ENCODE peak calls at places on chromosomes 13 and 19, in nine cellular contexts. W is GM23338, O is GM23248, Z is PC-3, Y is SK-N-SH, J is hepatocyte, G is neural progenitor cell, U is MM.1S, Q is OCI-LY7. V is an unnamed sample.

GRCh38 chr19:1107655-1108261 is 4.0 kb downstream of the GPX4 start:
- DNase-seq in W (no peak), O (no peak), Z (no peak), Y (no peak), J (no peak), G (no peak), U (no peak), Q (no peak), V (no peak)

GRCh38 chr19:4878491-4878968 is 11.1 kb upstream of the PLIN3 start:
- DNase-seq in W (peak; percentile 60), O (no peak), Z (no peak), Y (no peak), J (no peak), G (peak; percentile 34), U (no peak), Q (peak; percentile 92), V (no peak)

GRCh38 chr19:50181121-50181520 is 18.0 kb upstream of the IZUMO2 start:
- DNase-seq in W (no peak), O (no peak), Z (no peak), Y (no peak), J (no peak), G (no peak), U (no peak), Q (no peak), V (no peak)

GRCh38 chr13:110576736-110577476 is 15.4 kb upstream of the RAB20 start:
- DNase-seq in W (no peak), O (no peak), Z (no peak), Y (no peak), J (no peak), G (no peak), U (no peak), Q (no peak), V (no peak)

GRCh38 chr13:101307181-101307701 is 109.1 kb downstream of the NALCN start:
- DNase-seq in W (no peak), O (peak; percentile 84), Z (no peak), Y (no peak), J (peak; percentile 22), G (no peak), U (no peak), Q (no peak), V (no peak)

GRCh38 chr19:1854542-1855039 is 6.3 kb upstream of the REXO1 start:
- DNase-seq in W (peak; percentile 56), O (peak; percentile 57), Z (no peak), Y (no peak), J (no peak), G (peak; percentile 72), U (no peak), Q (no peak), V (no peak)

GRCh38 chr19:49840736-49841249 is 10.2 kb upstream of the PTOV1 start:
- DNase-seq in W (peak; percentile 36), O (no peak), Z (no peak), Y (no peak), J (no peak), G (no peak), U (no peak), Q (no peak), V (no peak)

GRCh38 chr13:24511019-24511823 is 1.4 kb downstream of the PARP4 start:
- DNase-seq in W (peak; percentile 33), O (peak; percentile 92), Z (peak; percentile 92), Y (peak; percentile 32), J (peak; percentile 67), G (peak; percentile 11), U (peak; percentile 44), Q (peak; percentile 72), V (peak; percentile 65)

GRCh38 chr19:48381178-48381950 is 10.0 kb downstream of the KDELR1 start:
- DNase-seq in W (peak; percentile 56), O (no peak), Z (no peak), Y (no peak), J (no peak), G (no peak), U (no peak), Q (no peak), V (no peak)

GRCh38 chr19:19040417-19040816 is 7.0 kb downstream of the ARMC6 start:
- DNase-seq in W (no peak), O (peak; percentile 80), Z (peak; percentile 63), Y (no peak), J (peak; percentile 69), G (no peak), U (no peak), Q (no peak), V (no peak)
- TF ChIP-seq EZH2phosphoT487 in W (no peak), O (no peak), Z (no peak), Y (no peak), J (no peak), G (no peak), U (no peak), Q (no peak), V (no peak)

DNA sequence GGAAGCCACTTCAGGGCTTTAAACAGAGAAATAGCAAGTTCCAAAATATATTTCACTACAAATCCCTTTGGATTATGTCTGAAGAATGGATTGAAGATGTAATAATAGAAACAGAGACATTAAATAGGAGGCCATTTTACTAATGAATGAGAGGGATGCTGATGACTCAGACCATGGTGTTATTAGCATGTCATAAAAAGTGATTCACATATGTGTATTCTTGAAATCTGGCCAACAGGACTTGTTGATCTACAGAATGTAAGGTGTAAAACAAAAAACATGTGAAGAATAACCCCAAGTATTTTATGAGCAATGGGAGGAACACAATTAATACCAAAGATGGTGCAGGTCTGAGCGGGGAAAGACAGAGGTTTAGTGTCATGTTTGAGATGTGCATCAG is 873.7 kb downstream of the SLITRK5 start:
- DNase-seq in W (no peak), O (no peak), Z (peak; percentile 48), Y (no peak), J (no peak), G (no peak), U (no peak), Q (no peak), V (no peak)
- TF ChIP-seq EZH2phosphoT487 in W (no peak), O (no peak), Z (no peak), Y (no peak), J (no peak), G (no peak), U (no peak), Q (no peak), V (no peak)

GRCh38 chr13:45243072-45243471 is 42.2 kb upstream of the KCTD4 start:
- DNase-seq in W (no peak), O (no peak), Z (no peak), Y (no peak), J (no peak), G (peak; percentile 21), U (no peak), Q (no peak), V (no peak)
- TF ChIP-seq EZH2phosphoT487 in W (no peak), O (no peak), Z (no peak), Y (no peak), J (no peak), G (no peak), U (no peak), Q (no peak), V (no peak)

DNA sequence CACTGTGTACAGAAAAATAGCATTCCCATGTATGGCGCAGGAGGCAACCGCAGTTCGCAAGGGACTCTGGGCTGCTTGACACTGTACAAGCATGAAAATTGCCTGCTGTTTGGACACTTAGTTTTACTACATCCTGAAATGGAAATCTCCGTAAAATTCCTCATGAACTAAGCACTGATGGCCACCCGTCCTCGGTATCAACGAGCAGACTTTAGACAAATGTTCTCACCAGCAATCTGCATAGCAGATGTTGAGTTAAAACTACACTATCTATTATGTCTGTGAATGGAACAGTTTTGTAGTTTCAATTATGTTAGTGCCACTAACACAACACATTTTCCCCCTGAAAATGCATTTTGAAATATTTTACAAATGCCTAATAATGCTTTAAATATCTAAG is 294.7 kb downstream of the DCLK1 start:
- DNase-seq in W (no peak), O (no peak), Z (no peak), Y (no peak), J (no peak), G (no peak), U (no peak), Q (no peak), V (no peak)
- TF ChIP-seq EZH2phosphoT487 in W (no peak), O (no peak), Z (no peak), Y (no peak), J (no peak), G (no peak), U (no peak), Q (no peak), V (no peak)

DNA sequence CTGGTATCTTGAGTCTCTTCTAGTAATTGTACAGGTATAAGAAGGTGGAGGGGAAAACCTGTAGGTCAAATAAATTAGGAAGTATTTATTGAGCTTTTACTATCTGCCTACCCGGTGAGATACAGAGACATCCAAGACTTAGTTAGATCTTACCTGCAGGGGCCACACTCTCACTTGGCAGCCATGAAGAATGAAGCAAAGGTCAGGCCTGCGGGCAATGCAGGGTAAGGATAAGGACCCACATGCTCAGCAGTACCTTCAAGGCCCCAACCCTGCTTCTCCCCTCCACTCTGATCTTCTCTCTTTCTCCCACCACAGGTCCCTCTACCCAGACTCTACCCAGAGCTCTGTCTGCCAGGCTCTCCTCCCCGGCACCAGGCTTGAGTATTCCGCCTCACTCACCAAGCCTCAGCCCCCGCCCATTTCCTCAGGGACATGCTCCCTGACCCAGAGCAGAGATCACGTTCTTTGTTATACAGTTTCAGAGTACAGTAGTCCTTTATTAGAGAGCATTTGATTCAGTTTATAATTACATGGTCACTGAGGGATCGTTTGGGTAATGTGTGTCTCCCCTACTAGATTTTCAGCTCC is 18.9 kb upstream of the CLDN10 start:
- DNase-seq in W (peak; percentile 64), O (no peak), Z (no peak), Y (no peak), J (no peak), G (peak; percentile 44), U (no peak), Q (no peak), V (no peak)
- TF ChIP-seq EZH2phosphoT487 in W (no peak), O (no peak), Z (no peak), Y (no peak), J (no peak), G (no peak), U (no peak), Q (no peak), V (no peak)

V was measured in HCT116.